ENCODE peak calls at places on chromosomes 3 and 15, in six cellular contexts. E is NCI-H1092; M is BE2C; N is WTC11; V is cardiac fibroblast; H is CD8-positive, alpha-beta memory T cell. B is an unnamed sample.

GRCh38 chr15:71219646-71220045 is 104.4 kb downstream of the THSD4 start:
- DNase-seq in V (peak), E (no peak), H (no peak), M (no peak), N (no peak), B (no peak)

GRCh38 chr15:80530737-80531365 is 126.7 kb downstream of the ARNT2 start:
- DNase-seq in M (no peak), N (no peak), E (no peak), H (no peak), V (peak), B (no peak)

GRCh38 chr15:68333775-68334470 is 56.4 kb downstream of the FEM1B start:
- DNase-seq in H (no peak), M (peak), E (no peak), V (peak), N (no peak), B (no peak)

GRCh38 chr3:38019658-38020341 is 9.6 kb downstream of the PLCD1 start:
- DNase-seq in H (peak), N (no peak), V (no peak), E (no peak), M (no peak), B (no peak)

GRCh38 chr3:167228135-167228534 is 152.0 kb downstream of the ZBBX start:
- DNase-seq in H (no peak), E (no peak), N (no peak), V (peak), M (no peak), B (no peak)

GRCh38 chr3:31294430-31295149 is 238.1 kb upstream of the STT3B start:
- DNase-seq in H (no peak), V (no peak), E (no peak), N (no peak), M (no peak), B (no peak)

GRCh38 chr15:101496198-101496986 is 6.9 kb upstream of the PCSK6 start:
- DNase-seq in M (no peak), H (no peak), N (no peak), E (no peak), V (no peak), B (no peak)

GRCh38 chr3:62371032-62371734 is 2.2 kb downstream of the FEZF2 start:
- DNase-seq in V (no peak), N (peak), E (no peak), M (peak), H (no peak), B (no peak)

GRCh38 chr3:160796089-160796812 is 40.2 kb downstream of the PPM1L start:
- DNase-seq in V (no peak), H (no peak), M (no peak), N (no peak), E (no peak), B (no peak)

GRCh38 chr15:100531823-100532222 is 3.1 kb upstream of the CERS3 start:
- DNase-seq in N (no peak), M (no peak), H (no peak), V (no peak), E (no peak), B (no peak)

GRCh38 chr3:194689493-194689901 is 3.8 kb downstream of the FAM43A start:
- DNase-seq in H (no peak), N (no peak), E (no peak), M (no peak), V (peak), B (no peak)

GRCh38 chr3:187740446-187741399 is 4.5 kb downstream of the BCL6 start:
- DNase-seq in H (peak), V (peak), M (peak), N (peak), E (no peak), B (peak)